ENCODE peak calls at places on chromosome 2, in seven cellular contexts. One of them, this sample, is unnamed.

GRCh38 chr2:200252661-200253067 is 53.8 kb upstream of the SPATS2L start:
- DNase-seq in IMR-90: peak; percentile 93
- DNase-seq in adrenal gland: no peak
- DNase-seq in uterus: no peak
- DNase-seq in prostate gland: no peak
- DNase-seq in transverse colon: no peak
- DNase-seq in AG04450: peak; percentile 75
- DNase-seq in this sample: no peak

GRCh38 chr2:205786976-205787375 is 104.7 kb downstream of the NRP2 start:
- DNase-seq in uterus: no peak
- DNase-seq in transverse colon: no peak
- DNase-seq in adrenal gland: no peak
- DNase-seq in AG04450: no peak
- DNase-seq in IMR-90: no peak
- DNase-seq in prostate gland: no peak
- DNase-seq in this sample: no peak

GRCh38 chr2:74959106-74959751 is 786 bp downstream of the POLE4 start:
- DNase-seq in uterus: no peak
- DNase-seq in IMR-90: no peak
- DNase-seq in prostate gland: no peak
- DNase-seq in AG04450: no peak
- DNase-seq in transverse colon: no peak
- DNase-seq in adrenal gland: no peak
- DNase-seq in this sample: peak; percentile 28

GRCh38 chr2:124254621-124255020 is 229.5 kb downstream of the CNTNAP5 start:
- DNase-seq in AG04450: no peak
- DNase-seq in transverse colon: no peak
- DNase-seq in IMR-90: peak; percentile 21
- DNase-seq in uterus: no peak
- DNase-seq in prostate gland: no peak
- DNase-seq in adrenal gland: no peak
- DNase-seq in this sample: no peak

GRCh38 chr2:181892795-181893435 is 1.4 kb downstream of the ITPRID2 start:
- DNase-seq in transverse colon: no peak
- DNase-seq in uterus: no peak
- DNase-seq in prostate gland: no peak
- DNase-seq in adrenal gland: no peak
- DNase-seq in AG04450: no peak
- DNase-seq in IMR-90: peak; percentile 58
- DNase-seq in this sample: no peak

GRCh38 chr2:17754773-17755425 is 961 bp downstream of the GEN1 start:
- DNase-seq in IMR-90: no peak
- DNase-seq in adrenal gland: no peak
- DNase-seq in prostate gland: no peak
- DNase-seq in transverse colon: no peak
- DNase-seq in AG04450: no peak
- DNase-seq in uterus: no peak
- DNase-seq in this sample: no peak

GRCh38 chr2:78992807-78993517 is 32.5 kb upstream of the REG3G start:
- DNase-seq in prostate gland: no peak
- DNase-seq in AG04450: no peak
- DNase-seq in uterus: no peak
- DNase-seq in IMR-90: no peak
- DNase-seq in adrenal gland: no peak
- DNase-seq in transverse colon: peak; percentile 55
- DNase-seq in this sample: no peak

GRCh38 chr2:179825494-179825893 is 35.9 kb downstream of the ZNF385B start:
- DNase-seq in adrenal gland: no peak
- DNase-seq in uterus: no peak
- DNase-seq in AG04450: no peak
- DNase-seq in IMR-90: no peak
- DNase-seq in transverse colon: no peak
- DNase-seq in prostate gland: no peak
- DNase-seq in this sample: no peak

GRCh38 chr2:231134910-231135650 is 10.2 kb upstream of the HTR2B start:
- DNase-seq in transverse colon: no peak
- DNase-seq in IMR-90: no peak
- DNase-seq in prostate gland: no peak
- DNase-seq in AG04450: no peak
- DNase-seq in uterus: no peak
- DNase-seq in adrenal gland: no peak
- DNase-seq in this sample: no peak

GRCh38 chr2:215299337-215299859 is 12.5 kb upstream of the ATIC start:
- DNase-seq in AG04450: no peak
- DNase-seq in prostate gland: no peak
- DNase-seq in uterus: no peak
- DNase-seq in IMR-90: no peak
- DNase-seq in adrenal gland: no peak
- DNase-seq in transverse colon: no peak
- DNase-seq in this sample: no peak

GRCh38 chr2:206696910-206697309 is 21.3 kb downstream of the DYTN start:
- DNase-seq in adrenal gland: no peak
- DNase-seq in prostate gland: no peak
- DNase-seq in transverse colon: no peak
- DNase-seq in IMR-90: no peak
- DNase-seq in uterus: no peak
- DNase-seq in AG04450: no peak
- DNase-seq in this sample: no peak

GRCh38 chr2:199339826-199340605 is 117.7 kb downstream of the SATB2 start:
- DNase-seq in uterus: no peak
- DNase-seq in AG04450: no peak
- DNase-seq in transverse colon: no peak
- DNase-seq in prostate gland: no peak
- DNase-seq in adrenal gland: no peak
- DNase-seq in IMR-90: peak; percentile 16
- DNase-seq in this sample: no peak

GRCh38 chr2:37652199-37652640 is 19.2 kb downstream of the CDC42EP3 start:
- DNase-seq in prostate gland: no peak
- DNase-seq in uterus: no peak
- DNase-seq in AG04450: peak; percentile 66
- DNase-seq in adrenal gland: no peak
- DNase-seq in IMR-90: peak; percentile 97
- DNase-seq in transverse colon: no peak
- DNase-seq in this sample: no peak

GRCh38 chr2:26034597-26035067 is 748 bp downstream of the RAB10 start:
- DNase-seq in uterus: no peak
- DNase-seq in adrenal gland: no peak
- DNase-seq in IMR-90: peak; percentile 5
- DNase-seq in transverse colon: no peak
- DNase-seq in AG04450: no peak
- DNase-seq in prostate gland: peak; percentile 8
- DNase-seq in this sample: no peak

GRCh38 chr2:217625475-217626245 is 377.1 kb downstream of the TNS1 start:
- DNase-seq in uterus: peak; percentile 52
- DNase-seq in transverse colon: no peak
- DNase-seq in prostate gland: no peak
- DNase-seq in IMR-90: peak; percentile 69
- DNase-seq in adrenal gland: no peak
- DNase-seq in AG04450: peak; percentile 26
- DNase-seq in this sample: no peak

GRCh38 chr2:215724171-215724570 is 288.3 kb upstream of the FN1 start:
- DNase-seq in AG04450: no peak
- DNase-seq in adrenal gland: no peak
- DNase-seq in uterus: no peak
- DNase-seq in prostate gland: no peak
- DNase-seq in transverse colon: no peak
- DNase-seq in IMR-90: no peak
- DNase-seq in this sample: no peak

GRCh38 chr2:205403244-205403845 is 279.0 kb upstream of the NRP2 start:
- DNase-seq in AG04450: peak; percentile 27
- DNase-seq in transverse colon: no peak
- DNase-seq in adrenal gland: no peak
- DNase-seq in IMR-90: peak; percentile 84
- DNase-seq in uterus: no peak
- DNase-seq in prostate gland: no peak
- DNase-seq in this sample: no peak

GRCh38 chr2:98561902-98562695 is 46.2 kb downstream of the COA5 start:
- DNase-seq in transverse colon: no peak
- DNase-seq in AG04450: no peak
- DNase-seq in prostate gland: no peak
- DNase-seq in uterus: no peak
- DNase-seq in IMR-90: no peak
- DNase-seq in adrenal gland: peak; percentile 65
- DNase-seq in this sample: no peak

GRCh38 chr2:143730155-143730949 is 601.1 kb downstream of the ARHGAP15 start:
- DNase-seq in prostate gland: no peak
- DNase-seq in IMR-90: peak; percentile 22
- DNase-seq in transverse colon: no peak
- DNase-seq in AG04450: no peak
- DNase-seq in uterus: no peak
- DNase-seq in adrenal gland: no peak
- DNase-seq in this sample: peak; percentile 28

GRCh38 chr2:218311543-218311884 is 19.2 kb upstream of the TMBIM1 start:
- DNase-seq in AG04450: no peak
- DNase-seq in transverse colon: no peak
- DNase-seq in prostate gland: no peak
- DNase-seq in adrenal gland: no peak
- DNase-seq in IMR-90: no peak
- DNase-seq in uterus: no peak
- DNase-seq in this sample: no peak

GRCh38 chr2:126761981-126762878 is 106.3 kb downstream of the GYPC start:
- DNase-seq in IMR-90: no peak
- DNase-seq in transverse colon: no peak
- DNase-seq in adrenal gland: no peak
- DNase-seq in AG04450: no peak
- DNase-seq in uterus: no peak
- DNase-seq in prostate gland: no peak
- DNase-seq in this sample: peak; percentile 28

GRCh38 chr2:20173064-20173463 is 51.9 kb downstream of the SDC1 start:
- DNase-seq in AG04450: no peak
- DNase-seq in transverse colon: no peak
- DNase-seq in adrenal gland: no peak
- DNase-seq in uterus: no peak
- DNase-seq in prostate gland: no peak
- DNase-seq in IMR-90: no peak
- DNase-seq in this sample: no peak

GRCh38 chr2:38742797-38743559 is 8.2 kb downstream of the SRSF7 start:
- DNase-seq in adrenal gland: no peak
- DNase-seq in prostate gland: no peak
- DNase-seq in IMR-90: no peak
- DNase-seq in transverse colon: no peak
- DNase-seq in uterus: no peak
- DNase-seq in AG04450: no peak
- DNase-seq in this sample: no peak
- H3K27ac ChIP-seq in adrenal gland: no peak overlapping the region
- H3K27ac ChIP-seq in prostate gland: no peak overlapping the region
- H3K27ac ChIP-seq in IMR-90: no peak overlapping the region
- H3K27ac ChIP-seq in transverse colon: peak overlapping the region; percentile 79
- H3K27ac ChIP-seq in uterus: no peak overlapping the region
- H3K27ac ChIP-seq in AG04450: no peak overlapping the region
- H3K27ac ChIP-seq in this sample: peak overlapping the region; percentile 39

GRCh38 chr2:157898591-157898996 is 22.5 kb upstream of the ACVR1 start:
- DNase-seq in IMR-90: peak; percentile 95
- DNase-seq in adrenal gland: peak; percentile 65
- DNase-seq in AG04450: peak; percentile 77
- DNase-seq in transverse colon: no peak
- DNase-seq in uterus: peak; percentile 52
- DNase-seq in prostate gland: no peak
- DNase-seq in this sample: peak; percentile 33
- H3K4me3 ChIP-seq in IMR-90: no peak overlapping the region
- H3K4me3 ChIP-seq in adrenal gland: no peak overlapping the region
- H3K4me3 ChIP-seq in AG04450: no peak overlapping the region
- H3K4me3 ChIP-seq in transverse colon: no peak overlapping the region
- H3K4me3 ChIP-seq in uterus: no peak overlapping the region
- H3K4me3 ChIP-seq in prostate gland: no peak overlapping the region
- H3K4me3 ChIP-seq in this sample: peak overlapping the region; percentile 85

DNA sequence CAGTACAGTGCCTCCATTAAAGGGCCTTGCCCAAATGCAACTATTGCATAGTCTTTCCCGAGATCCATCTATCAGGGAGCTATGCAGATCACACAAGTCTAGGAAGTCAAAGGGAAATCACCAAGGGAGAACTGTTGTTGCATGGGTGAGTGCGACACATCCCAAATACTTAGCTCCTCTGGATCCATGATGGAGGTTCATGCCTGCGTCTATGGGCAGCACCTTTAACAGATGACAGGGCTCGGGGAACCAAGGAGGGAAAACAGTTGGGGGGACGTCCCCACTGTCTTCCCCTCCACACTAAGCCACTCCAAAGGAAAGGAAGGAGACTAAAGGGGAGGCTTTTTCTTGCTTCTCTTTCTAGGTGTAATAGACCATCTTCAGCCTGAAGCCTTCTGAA is 552.8 kb upstream of the PKDCC start:
- DNase-seq in transverse colon: no peak
- DNase-seq in uterus: no peak
- DNase-seq in AG04450: no peak
- DNase-seq in IMR-90: no peak
- DNase-seq in prostate gland: no peak
- DNase-seq in adrenal gland: no peak
- DNase-seq in this sample: peak; percentile 2
- H3K9me3 ChIP-seq in transverse colon: peaks cover 49% of the 10 kb centered on the region
- H3K9me3 ChIP-seq in uterus: no peaks in the 10 kb centered on the region
- H3K9me3 ChIP-seq in AG04450: peaks cover 21% of the 10 kb centered on the region
- H3K9me3 ChIP-seq in IMR-90: peaks cover 17% of the 10 kb centered on the region
- H3K9me3 ChIP-seq in prostate gland: no peaks in the 10 kb centered on the region
- H3K9me3 ChIP-seq in adrenal gland: peaks cover 6% of the 10 kb centered on the region
- H3K9me3 ChIP-seq in this sample: peaks cover 23% of the 10 kb centered on the region

GRCh38 chr2:176272870-176273269 is 3.6 kb downstream of the MTX2 start:
- DNase-seq in uterus: no peak
- DNase-seq in prostate gland: no peak
- DNase-seq in adrenal gland: no peak
- DNase-seq in transverse colon: no peak
- DNase-seq in IMR-90: no peak
- DNase-seq in AG04450: no peak
- DNase-seq in this sample: no peak

GRCh38 chr2:176268976-176269318 is 295 bp upstream of the MTX2 start:
- DNase-seq in adrenal gland: no peak
- DNase-seq in uterus: no peak
- DNase-seq in AG04450: no peak
- DNase-seq in transverse colon: no peak
- DNase-seq in prostate gland: no peak
- DNase-seq in IMR-90: no peak
- DNase-seq in this sample: no peak

GRCh38 chr2:176269319-176270099 is at the start of gene MTX2:
- DNase-seq in transverse colon: peak; percentile 83
- DNase-seq in IMR-90: peak; percentile 57
- DNase-seq in prostate gland: peak; percentile 51
- DNase-seq in uterus: peak; percentile 73
- DNase-seq in adrenal gland: peak; percentile 72
- DNase-seq in AG04450: peak; percentile 18
- DNase-seq in this sample: peak; percentile 85

DNA sequence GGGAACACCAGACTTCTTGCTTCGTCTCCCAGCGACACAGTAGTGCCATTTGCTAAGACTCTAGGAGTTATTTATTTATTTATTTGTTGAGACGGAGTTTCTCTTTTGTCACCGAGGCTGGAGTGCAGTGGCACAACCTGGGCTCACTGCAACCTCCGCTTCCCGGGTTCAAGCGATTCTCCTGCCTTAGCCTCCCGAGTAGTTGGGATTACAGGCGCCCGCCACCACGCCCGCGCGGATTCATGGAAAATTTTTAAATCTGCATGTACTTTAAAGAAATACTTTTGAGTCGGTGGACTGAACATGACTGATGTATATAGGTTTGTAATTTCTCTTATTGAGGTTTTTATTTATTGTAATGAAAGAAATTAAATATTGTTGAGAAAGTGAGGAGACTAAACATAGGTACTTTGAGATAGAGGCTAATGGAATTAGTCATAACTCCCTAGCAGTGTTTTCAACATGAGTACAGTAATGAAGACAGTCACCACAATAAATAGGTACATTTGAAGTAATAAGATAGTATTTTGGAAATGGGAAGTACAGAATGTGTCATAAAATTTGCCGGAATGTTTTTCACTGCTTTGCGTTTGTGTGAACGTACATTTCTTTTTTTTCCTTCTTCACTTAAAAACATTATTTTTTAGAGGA is 983 bp downstream of the MTX2 start:
- DNase-seq in transverse colon: peak; percentile 11
- DNase-seq in IMR-90: peak; percentile 12
- DNase-seq in adrenal gland: no peak
- DNase-seq in prostate gland: no peak
- DNase-seq in uterus: no peak
- DNase-seq in AG04450: no peak
- DNase-seq in this sample: no peak
- H3K27ac ChIP-seq in transverse colon: peak overlapping the region; percentile 86
- H3K27ac ChIP-seq in IMR-90: no peak overlapping the region
- H3K27ac ChIP-seq in adrenal gland: no peak overlapping the region
- H3K27ac ChIP-seq in prostate gland: no peak overlapping the region
- H3K27ac ChIP-seq in uterus: peak overlapping the region; percentile 78
- H3K27ac ChIP-seq in AG04450: no peak overlapping the region
- H3K27ac ChIP-seq in this sample: no peak overlapping the region

This sample was measured in CD4-positive, CD25-positive, alpha-beta regulatory T cell.